ENCODE peak calls at places on chromosomes 16 and 17, in six cellular contexts. L is mesenchymal stem cell, S is gastrocnemius medialis, F is colonic mucosa, N is left lung, A is GM23338. M is an unnamed sample. For H3K27me3, the result is how much of the 10 kb centered on the place peaks cover.

GRCh38 chr16:596736-597060 is 6.8 kb downstream of the RAB40C start:
- DNase-seq in L (no peak), S (no peak), F (no peak), N (no peak), A (no peak), M (no peak)

GRCh38 chr16:68088130-68088972 is 3.2 kb downstream of the NFATC3 start:
- DNase-seq in L (no peak), S (no peak), F (no peak), N (no peak), A (no peak), M (no peak)

GRCh38 chr16:81694494-81695285 is 84.4 kb upstream of the PLCG2 start:
- DNase-seq in L (no peak), S (no peak), F (no peak), N (no peak), A (no peak), M (no peak)

GRCh38 chr17:70076189-70076588 is 1.2 kb downstream of the KCNJ16 start:
- DNase-seq in L (no peak), S (no peak), F (no peak), N (no peak), A (no peak), M (no peak)

GRCh38 chr17:81223758-81224122 is 975 bp upstream of the CEP131 start:
- DNase-seq in L (no peak), S (no peak), F (peak), N (no peak), A (peak), M (no peak)

GRCh38 chr16:72875291-72876036 is 172.5 kb downstream of the ZFHX3 start:
- DNase-seq in L (peak), S (no peak), F (no peak), N (no peak), A (no peak), M (no peak)

GRCh38 chr17:77382356-77382911 is 241.7 kb downstream of the SEC14L1 start:
- DNase-seq in L (no peak), S (no peak), F (no peak), N (no peak), A (no peak), M (peak)

GRCh38 chr17:40338058-40338457 is 26.5 kb downstream of the GJD3 start:
- DNase-seq in L (no peak), S (no peak), F (no peak), N (no peak), A (no peak), M (no peak)

GRCh38 chr17:42814633-42815399 is 9.3 kb downstream of the BECN1 start:
- DNase-seq in L (peak), S (no peak), F (no peak), N (no peak), A (no peak), M (no peak)

GRCh38 chr16:68686905-68687304 is 41.8 kb downstream of the CDH3 start:
- DNase-seq in L (no peak), S (no peak), F (no peak), N (no peak), A (no peak), M (no peak)

GRCh38 chr17:44137891-44138709 is 3.6 kb upstream of the HROB start:
- DNase-seq in L (peak), S (peak), F (peak), N (peak), A (peak), M (no peak)

GRCh38 chr17:81713004-81713555 is 996 bp downstream of the SLC25A10 start:
- DNase-seq in L (no peak), S (no peak), F (no peak), N (no peak), A (no peak), M (no peak)

GRCh38 chr17:41464682-41465081 is 2.5 kb downstream of the KRT32 start:
- DNase-seq in L (peak), S (peak), F (no peak), N (peak), A (no peak), M (no peak)

GRCh38 chr17:5933430-5933829 is 136.7 kb upstream of the WSCD1 start:
- DNase-seq in L (no peak), S (no peak), F (no peak), N (no peak), A (no peak), M (no peak)

GRCh38 chr17:34637548-34638525 is 58.5 kb downstream of the TMEM132E start:
- DNase-seq in L (peak), S (peak), F (peak), N (peak), A (peak), M (peak)

GRCh38 chr17:27499451-27500265 is 43.4 kb downstream of the KSR1 start:
- DNase-seq in L (no peak), S (no peak), F (no peak), N (no peak), A (no peak), M (no peak)

GRCh38 chr16:84198401-84198800 is 7.4 kb downstream of the ADAD2 start:
- DNase-seq in L (peak), S (no peak), F (no peak), N (no peak), A (no peak), M (no peak)

GRCh38 chr16:29893553-29893952 is 5.8 kb downstream of the SEZ6L2 start:
- DNase-seq in L (no peak), S (no peak), F (no peak), N (no peak), A (no peak), M (no peak)

GRCh38 chr17:21573961-21574610 is 118.2 kb upstream of the KCNJ18 start:
- DNase-seq in L (no peak), S (peak), F (peak), N (peak), A (no peak), M (peak)

GRCh38 chr17:19650826-19651225 is 2.3 kb downstream of the ALDH3A2 start:
- DNase-seq in L (peak), S (no peak), F (no peak), N (no peak), A (no peak), M (no peak)

GRCh38 chr16:71423865-71424264 is 18.0 kb downstream of the TLE7 start:
- DNase-seq in L (no peak), S (no peak), F (no peak), N (no peak), A (no peak), M (no peak)

GRCh38 chr17:44981221-44981968 is 13.3 kb upstream of the C1QL1 start:
- DNase-seq in L (peak), S (no peak), F (no peak), N (no peak), A (no peak), M (no peak)

GRCh38 chr17:58691701-58692238 is at the start of gene TEX14:
- DNase-seq in L (no peak), S (no peak), F (no peak), N (no peak), A (peak), M (no peak)

GRCh38 chr17:9611557-9611956 is 33.8 kb upstream of the USP43 start:
- DNase-seq in L (no peak), S (no peak), F (no peak), N (no peak), A (no peak), M (no peak)

GRCh38 chr17:17805575-17805974 is 31.2 kb downstream of the SREBF1 start:
- DNase-seq in L (peak), S (no peak), F (no peak), N (no peak), A (no peak), M (no peak)

GRCh38 chr17:6589266-6589946 is 33.1 kb upstream of the PITPNM3 start:
- DNase-seq in L (no peak), S (no peak), F (no peak), N (no peak), A (no peak), M (no peak)

GRCh38 chr16:4656695-4657686 is 32.4 kb downstream of the MGRN1 start:
- DNase-seq in L (no peak), S (no peak), F (no peak), N (no peak), A (no peak), M (no peak)

GRCh38 chr17:74361613-74362391 is at the start of gene BTBD17:
- DNase-seq in L (no peak), S (peak), F (peak), N (no peak), A (peak), M (no peak)

GRCh38 chr16:56946767-56947603 is 14.8 kb upstream of the CETP start:
- DNase-seq in L (no peak), S (no peak), F (no peak), N (no peak), A (no peak), M (no peak)

GRCh38 chr16:54931041-54931756 is 534 bp downstream of the IRX5 start:
- DNase-seq in L (peak), S (no peak), F (no peak), N (no peak), A (peak), M (peak)

GRCh38 chr16:55643161-55643970 is 12.4 kb upstream of the SLC6A2 start:
- DNase-seq in L (peak), S (no peak), F (no peak), N (no peak), A (no peak), M (no peak)

GRCh38 chr17:74354123-74354522 is 7.5 kb downstream of the BTBD17 start:
- DNase-seq in L (no peak), S (no peak), F (peak), N (no peak), A (peak), M (no peak)

GRCh38 chr17:18344021-18344420 is 19.3 kb downstream of the SHMT1 start:
- DNase-seq in L (no peak), S (no peak), F (no peak), N (no peak), A (no peak), M (no peak)

GRCh38 chr17:7024402-7024785 is 1.5 kb downstream of the BCL6B start:
- DNase-seq in L (no peak), S (no peak), F (peak), N (no peak), A (no peak), M (no peak)

GRCh38 chr17:10042589-10043244 is 137.6 kb upstream of the RCVRN start:
- DNase-seq in L (no peak), S (no peak), F (no peak), N (no peak), A (no peak), M (no peak)

DNA sequence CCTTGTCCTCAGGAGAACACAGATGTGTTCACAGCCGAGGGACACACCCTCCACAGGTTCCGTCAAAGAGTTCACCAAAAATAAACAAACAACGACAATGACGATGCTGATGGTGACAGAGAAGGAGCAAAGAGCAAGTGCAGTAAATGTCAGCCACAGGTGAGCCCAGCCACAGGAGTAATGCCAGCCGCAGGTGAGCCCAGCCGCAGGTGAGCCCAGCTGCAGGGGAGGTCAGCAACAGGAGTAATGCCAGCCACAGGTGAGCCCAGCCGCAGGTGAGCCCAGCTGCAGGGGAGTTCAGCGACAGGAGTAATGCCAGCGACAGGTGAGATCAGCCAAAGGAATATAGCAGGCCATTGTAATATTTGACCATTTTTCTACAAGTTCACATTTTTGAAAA is 315.2 kb downstream of the FOXL1 start:
- DNase-seq in L (no peak), S (no peak), F (no peak), N (no peak), A (no peak), M (no peak)
- H3K27me3 ChIP-seq in L (under half), S (under half), F (under half), N (half or more), A (under half), M (under half)

GRCh38 chr17:49567871-49568694 is 7.6 kb upstream of the NXPH3 start:
- DNase-seq in L (peak), S (peak), F (peak), N (peak), A (peak), M (peak)
- H3K4me3 ChIP-seq in L (peak), S (peak), F (peak), N (peak), A (peak), M (peak)

DNA sequence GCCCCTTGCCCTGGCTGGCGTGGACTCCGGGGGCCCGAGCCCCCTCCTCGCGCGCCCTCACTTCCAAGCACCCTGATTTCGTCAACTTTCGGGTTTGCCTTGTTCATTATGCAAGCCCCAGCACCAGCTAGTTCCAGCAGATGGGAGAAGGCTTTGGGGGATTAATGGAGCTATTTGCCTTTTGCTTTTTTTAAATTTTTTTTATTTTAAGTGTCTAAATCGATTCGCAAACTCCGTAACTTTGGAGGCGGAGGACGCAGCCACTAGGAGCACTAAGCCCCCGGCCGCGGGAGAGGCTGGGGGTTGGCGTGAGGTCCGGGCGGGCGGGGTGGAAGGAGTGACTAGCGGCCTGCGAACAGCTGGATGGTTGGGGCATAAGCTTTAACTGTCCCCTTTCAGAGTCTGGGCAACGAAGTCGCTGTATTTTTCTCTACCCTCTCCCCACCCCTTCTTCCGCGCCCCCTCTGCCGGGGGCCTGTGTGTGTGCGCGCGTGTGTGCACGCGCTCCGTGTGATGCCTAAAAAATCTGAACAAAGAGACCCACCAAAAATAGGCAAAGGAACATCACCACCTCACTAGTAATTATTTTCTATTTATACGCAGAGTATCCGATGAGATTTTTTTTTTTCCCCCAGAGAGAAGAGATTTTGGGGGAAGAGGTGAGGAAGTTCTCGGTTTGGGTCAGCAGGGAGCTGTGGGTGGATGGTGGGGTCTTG is 2.1 kb downstream of the SHISA9 start:
- DNase-seq in L (no peak), S (no peak), F (no peak), N (no peak), A (peak), M (no peak)
- H3K27me3 ChIP-seq in L (half or more), S (under half), F (under half), N (half or more), A (under half), M (under half)

GRCh38 chr16:66616592-66616991 is 12.1 kb downstream of the CMTM3 start:
- DNase-seq in L (peak), S (no peak), F (no peak), N (no peak), A (no peak), M (no peak)

GRCh38 chr16:66617728-66618127 is 13.2 kb downstream of the CMTM3 start:
- DNase-seq in L (peak), S (no peak), F (no peak), N (no peak), A (no peak), M (no peak)

GRCh38 chr16:66614161-66614802 is 9.8 kb downstream of the CMTM3 start:
- DNase-seq in L (no peak), S (no peak), F (no peak), N (no peak), A (no peak), M (no peak)

GRCh38 chr16:66617010-66617434 is 12.5 kb downstream of the CMTM3 start:
- DNase-seq in L (no peak), S (no peak), F (no peak), N (no peak), A (peak), M (no peak)

GRCh38 chr16:66616169-66616568 is 11.7 kb downstream of the CMTM3 start:
- DNase-seq in L (no peak), S (no peak), F (no peak), N (no peak), A (no peak), M (no peak)
- H3K4me3 ChIP-seq in L (no peak), S (no peak), F (no peak), N (no peak), A (no peak), M (no peak)

DNA sequence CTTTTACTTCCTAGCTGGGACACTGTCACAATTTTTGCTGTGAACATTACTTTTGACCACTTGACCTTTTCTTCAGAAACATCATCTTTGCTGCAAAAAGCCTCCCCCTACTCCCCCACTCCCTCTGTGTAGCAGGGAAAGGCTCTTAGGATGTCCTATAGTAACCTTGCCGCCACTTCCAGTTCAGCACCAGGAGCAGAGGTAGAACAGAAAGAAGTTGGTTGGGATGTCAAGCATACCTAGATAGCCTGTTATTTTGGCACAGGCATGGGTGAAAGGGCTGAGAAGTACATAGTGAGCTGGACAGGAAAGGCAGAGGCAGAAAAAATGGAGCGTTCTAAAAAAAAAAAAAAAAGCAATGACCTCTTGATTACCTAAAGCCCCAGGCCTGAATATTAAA is 31.3 kb downstream of the SMIM36 start:
- DNase-seq in L (no peak), S (no peak), F (no peak), N (no peak), A (no peak), M (no peak)
- H3K27me3 ChIP-seq in L (under half), S (under half), F (under half), N (under half), A (under half), M (under half)